ENCODE peak calls at places on chromosomes 13 and 19, in eight cellular contexts. One of them, this sample, is unnamed.

GRCh38 chr13:24459234-24459633 is 53.3 kb downstream of the PARP4 start:
- DNase-seq in heart left ventricle: no peak
- DNase-seq in fibroblast of pulmonary artery: peak; percentile 85
- DNase-seq in renal cortical epithelial cell: peak; percentile 5
- DNase-seq in A172: no peak
- DNase-seq in progenitor cell of endocrine pancreas: no peak
- DNase-seq in ELR: peak; percentile 4
- DNase-seq in activated T-helper 1 cell treated with anti-CD3 and anti-CD28 coated beads, Interleukin-2, amount 50 U/mL, for 16 hours: no peak
- DNase-seq in this sample: no peak

GRCh38 chr13:20558982-20559381 is 8.0 kb upstream of the IFT88 start:
- DNase-seq in heart left ventricle: no peak
- DNase-seq in fibroblast of pulmonary artery: no peak
- DNase-seq in renal cortical epithelial cell: no peak
- DNase-seq in A172: no peak
- DNase-seq in progenitor cell of endocrine pancreas: no peak
- DNase-seq in ELR: no peak
- DNase-seq in activated T-helper 1 cell treated with anti-CD3 and anti-CD28 coated beads, Interleukin-2, amount 50 U/mL, for 16 hours: no peak
- DNase-seq in this sample: no peak

GRCh38 chr13:20287976-20288375 is 55.9 kb upstream of the GJB6 start:
- DNase-seq in heart left ventricle: no peak
- DNase-seq in fibroblast of pulmonary artery: no peak
- DNase-seq in renal cortical epithelial cell: no peak
- DNase-seq in A172: no peak
- DNase-seq in progenitor cell of endocrine pancreas: no peak
- DNase-seq in ELR: no peak
- DNase-seq in activated T-helper 1 cell treated with anti-CD3 and anti-CD28 coated beads, Interleukin-2, amount 50 U/mL, for 16 hours: no peak
- DNase-seq in this sample: no peak

GRCh38 chr13:33206945-33207615 is 78.5 kb downstream of the STARD13 start:
- DNase-seq in heart left ventricle: no peak
- DNase-seq in fibroblast of pulmonary artery: no peak
- DNase-seq in renal cortical epithelial cell: no peak
- DNase-seq in A172: no peak
- DNase-seq in progenitor cell of endocrine pancreas: no peak
- DNase-seq in ELR: no peak
- DNase-seq in activated T-helper 1 cell treated with anti-CD3 and anti-CD28 coated beads, Interleukin-2, amount 50 U/mL, for 16 hours: no peak
- DNase-seq in this sample: no peak

GRCh38 chr13:43127827-43128226 is 104.4 kb downstream of the DNAJC15 start:
- DNase-seq in heart left ventricle: no peak
- DNase-seq in fibroblast of pulmonary artery: no peak
- DNase-seq in renal cortical epithelial cell: no peak
- DNase-seq in A172: no peak
- DNase-seq in progenitor cell of endocrine pancreas: no peak
- DNase-seq in ELR: no peak
- DNase-seq in activated T-helper 1 cell treated with anti-CD3 and anti-CD28 coated beads, Interleukin-2, amount 50 U/mL, for 16 hours: no peak
- DNase-seq in this sample: peak; percentile 10

GRCh38 chr19:49071860-49072547 is 495 bp downstream of the KCNA7 start:
- DNase-seq in heart left ventricle: no peak
- DNase-seq in fibroblast of pulmonary artery: no peak
- DNase-seq in renal cortical epithelial cell: no peak
- DNase-seq in A172: no peak
- DNase-seq in progenitor cell of endocrine pancreas: no peak
- DNase-seq in ELR: no peak
- DNase-seq in activated T-helper 1 cell treated with anti-CD3 and anti-CD28 coated beads, Interleukin-2, amount 50 U/mL, for 16 hours: no peak
- DNase-seq in this sample: no peak

GRCh38 chr19:10553087-10553667 is 9.5 kb downstream of the ATG4D start:
- DNase-seq in heart left ventricle: no peak
- DNase-seq in fibroblast of pulmonary artery: no peak
- DNase-seq in renal cortical epithelial cell: no peak
- DNase-seq in A172: no peak
- DNase-seq in progenitor cell of endocrine pancreas: no peak
- DNase-seq in ELR: peak; percentile 25
- DNase-seq in activated T-helper 1 cell treated with anti-CD3 and anti-CD28 coated beads, Interleukin-2, amount 50 U/mL, for 16 hours: no peak
- DNase-seq in this sample: no peak

GRCh38 chr13:21734961-21735360 is 64.1 kb downstream of the FGF9 start:
- DNase-seq in heart left ventricle: no peak
- DNase-seq in fibroblast of pulmonary artery: no peak
- DNase-seq in renal cortical epithelial cell: no peak
- DNase-seq in A172: no peak
- DNase-seq in progenitor cell of endocrine pancreas: no peak
- DNase-seq in ELR: no peak
- DNase-seq in activated T-helper 1 cell treated with anti-CD3 and anti-CD28 coated beads, Interleukin-2, amount 50 U/mL, for 16 hours: no peak
- DNase-seq in this sample: no peak

GRCh38 chr13:44347905-44348304 is 25.7 kb upstream of the SERP2 start:
- DNase-seq in heart left ventricle: no peak
- DNase-seq in fibroblast of pulmonary artery: no peak
- DNase-seq in renal cortical epithelial cell: no peak
- DNase-seq in A172: no peak
- DNase-seq in progenitor cell of endocrine pancreas: no peak
- DNase-seq in ELR: no peak
- DNase-seq in activated T-helper 1 cell treated with anti-CD3 and anti-CD28 coated beads, Interleukin-2, amount 50 U/mL, for 16 hours: no peak
- DNase-seq in this sample: no peak

GRCh38 chr19:53192771-53193533 is at the start of gene ZNF665:
- DNase-seq in heart left ventricle: peak; percentile 93
- DNase-seq in fibroblast of pulmonary artery: peak; percentile 87
- DNase-seq in renal cortical epithelial cell: peak; percentile 65
- DNase-seq in A172: no peak
- DNase-seq in progenitor cell of endocrine pancreas: peak; percentile 69
- DNase-seq in ELR: peak; percentile 88
- DNase-seq in activated T-helper 1 cell treated with anti-CD3 and anti-CD28 coated beads, Interleukin-2, amount 50 U/mL, for 16 hours: peak; percentile 28
- DNase-seq in this sample: peak; percentile 84

GRCh38 chr19:8149261-8150094 is at the start of gene FBN3:
- DNase-seq in heart left ventricle: no peak
- DNase-seq in fibroblast of pulmonary artery: no peak
- DNase-seq in renal cortical epithelial cell: no peak
- DNase-seq in A172: no peak
- DNase-seq in progenitor cell of endocrine pancreas: peak; percentile 60
- DNase-seq in ELR: no peak
- DNase-seq in activated T-helper 1 cell treated with anti-CD3 and anti-CD28 coated beads, Interleukin-2, amount 50 U/mL, for 16 hours: no peak
- DNase-seq in this sample: no peak

GRCh38 chr19:2529473-2529918 is 53.6 kb downstream of the GADD45B start:
- DNase-seq in heart left ventricle: no peak
- DNase-seq in fibroblast of pulmonary artery: peak; percentile 91
- DNase-seq in renal cortical epithelial cell: peak; percentile 87
- DNase-seq in A172: peak; percentile 96
- DNase-seq in progenitor cell of endocrine pancreas: no peak
- DNase-seq in ELR: peak; percentile 100
- DNase-seq in activated T-helper 1 cell treated with anti-CD3 and anti-CD28 coated beads, Interleukin-2, amount 50 U/mL, for 16 hours: no peak
- DNase-seq in this sample: no peak

GRCh38 chr19:18865973-18866799 is 29.8 kb downstream of the CERS1 start:
- DNase-seq in heart left ventricle: peak; percentile 53
- DNase-seq in fibroblast of pulmonary artery: peak; percentile 54
- DNase-seq in renal cortical epithelial cell: no peak
- DNase-seq in A172: no peak
- DNase-seq in progenitor cell of endocrine pancreas: peak; percentile 67
- DNase-seq in ELR: peak; percentile 77
- DNase-seq in activated T-helper 1 cell treated with anti-CD3 and anti-CD28 coated beads, Interleukin-2, amount 50 U/mL, for 16 hours: peak; percentile 29
- DNase-seq in this sample: no peak

GRCh38 chr19:30293051-30293785 is 79.0 kb upstream of the ZNF536 start:
- DNase-seq in heart left ventricle: no peak
- DNase-seq in fibroblast of pulmonary artery: no peak
- DNase-seq in renal cortical epithelial cell: no peak
- DNase-seq in A172: no peak
- DNase-seq in progenitor cell of endocrine pancreas: no peak
- DNase-seq in ELR: no peak
- DNase-seq in activated T-helper 1 cell treated with anti-CD3 and anti-CD28 coated beads, Interleukin-2, amount 50 U/mL, for 16 hours: no peak
- DNase-seq in this sample: no peak

GRCh38 chr13:44698076-44698475 is 121.9 kb upstream of the TSC22D1 start:
- DNase-seq in heart left ventricle: no peak
- DNase-seq in fibroblast of pulmonary artery: no peak
- DNase-seq in renal cortical epithelial cell: no peak
- DNase-seq in A172: no peak
- DNase-seq in progenitor cell of endocrine pancreas: no peak
- DNase-seq in ELR: no peak
- DNase-seq in activated T-helper 1 cell treated with anti-CD3 and anti-CD28 coated beads, Interleukin-2, amount 50 U/mL, for 16 hours: no peak
- DNase-seq in this sample: no peak

GRCh38 chr13:109568273-109568900 is 218.0 kb downstream of the IRS2 start:
- DNase-seq in heart left ventricle: no peak
- DNase-seq in fibroblast of pulmonary artery: no peak
- DNase-seq in renal cortical epithelial cell: no peak
- DNase-seq in A172: no peak
- DNase-seq in progenitor cell of endocrine pancreas: no peak
- DNase-seq in ELR: no peak
- DNase-seq in activated T-helper 1 cell treated with anti-CD3 and anti-CD28 coated beads, Interleukin-2, amount 50 U/mL, for 16 hours: no peak
- DNase-seq in this sample: no peak

GRCh38 chr13:27770809-27771208 is 21.5 kb upstream of the GSX1 start:
- DNase-seq in heart left ventricle: no peak
- DNase-seq in fibroblast of pulmonary artery: peak; percentile 23
- DNase-seq in renal cortical epithelial cell: peak; percentile 12
- DNase-seq in A172: peak; percentile 16
- DNase-seq in progenitor cell of endocrine pancreas: no peak
- DNase-seq in ELR: peak; percentile 41
- DNase-seq in activated T-helper 1 cell treated with anti-CD3 and anti-CD28 coated beads, Interleukin-2, amount 50 U/mL, for 16 hours: no peak
- DNase-seq in this sample: no peak

GRCh38 chr13:67156718-67157049 is 73.5 kb downstream of the PCDH9 start:
- DNase-seq in heart left ventricle: no peak
- DNase-seq in fibroblast of pulmonary artery: no peak
- DNase-seq in renal cortical epithelial cell: no peak
- DNase-seq in A172: no peak
- DNase-seq in progenitor cell of endocrine pancreas: no peak
- DNase-seq in ELR: no peak
- DNase-seq in activated T-helper 1 cell treated with anti-CD3 and anti-CD28 coated beads, Interleukin-2, amount 50 U/mL, for 16 hours: no peak
- DNase-seq in this sample: no peak

GRCh38 chr19:1409204-1410005 is 2.0 kb downstream of the DAZAP1 start:
- DNase-seq in heart left ventricle: no peak
- DNase-seq in fibroblast of pulmonary artery: no peak
- DNase-seq in renal cortical epithelial cell: no peak
- DNase-seq in A172: no peak
- DNase-seq in progenitor cell of endocrine pancreas: no peak
- DNase-seq in ELR: no peak
- DNase-seq in activated T-helper 1 cell treated with anti-CD3 and anti-CD28 coated beads, Interleukin-2, amount 50 U/mL, for 16 hours: no peak
- DNase-seq in this sample: no peak

GRCh38 chr13:46667687-46668281 is 114.8 kb downstream of the LRCH1 start:
- DNase-seq in heart left ventricle: no peak
- DNase-seq in fibroblast of pulmonary artery: peak; percentile 38
- DNase-seq in renal cortical epithelial cell: no peak
- DNase-seq in A172: no peak
- DNase-seq in progenitor cell of endocrine pancreas: no peak
- DNase-seq in ELR: peak; percentile 30
- DNase-seq in activated T-helper 1 cell treated with anti-CD3 and anti-CD28 coated beads, Interleukin-2, amount 50 U/mL, for 16 hours: no peak
- DNase-seq in this sample: no peak

GRCh38 chr13:99467764-99468163 is 33.5 kb upstream of the TM9SF2 start:
- DNase-seq in heart left ventricle: no peak
- DNase-seq in fibroblast of pulmonary artery: peak; percentile 46
- DNase-seq in renal cortical epithelial cell: peak; percentile 40
- DNase-seq in A172: peak; percentile 41
- DNase-seq in progenitor cell of endocrine pancreas: no peak
- DNase-seq in ELR: peak; percentile 60
- DNase-seq in activated T-helper 1 cell treated with anti-CD3 and anti-CD28 coated beads, Interleukin-2, amount 50 U/mL, for 16 hours: no peak
- DNase-seq in this sample: no peak

GRCh38 chr19:38265213-38265861 is 964 bp downstream of the SPINT2 start:
- DNase-seq in heart left ventricle: no peak
- DNase-seq in fibroblast of pulmonary artery: no peak
- DNase-seq in renal cortical epithelial cell: peak; percentile 52
- DNase-seq in A172: no peak
- DNase-seq in progenitor cell of endocrine pancreas: no peak
- DNase-seq in ELR: no peak
- DNase-seq in activated T-helper 1 cell treated with anti-CD3 and anti-CD28 coated beads, Interleukin-2, amount 50 U/mL, for 16 hours: no peak
- DNase-seq in this sample: peak; percentile 57

GRCh38 chr13:32164622-32165268 is 133.2 kb downstream of the FRY start:
- DNase-seq in heart left ventricle: no peak
- DNase-seq in fibroblast of pulmonary artery: peak; percentile 82
- DNase-seq in renal cortical epithelial cell: peak; percentile 59
- DNase-seq in A172: peak; percentile 79
- DNase-seq in progenitor cell of endocrine pancreas: peak; percentile 14
- DNase-seq in ELR: peak; percentile 82
- DNase-seq in activated T-helper 1 cell treated with anti-CD3 and anti-CD28 coated beads, Interleukin-2, amount 50 U/mL, for 16 hours: no peak
- DNase-seq in this sample: peak; percentile 25

This sample was measured in GDM1.